ENCODE peak calls at places on chromosomes 6 and 20, in five cellular contexts. C, H, U, G and A are unnamed samples.

GRCh38 chr6:24522090-24522820 is 27.5 kb downstream of the ALDH5A1 start:
- DNase-seq in C (no peak), H (no peak), U (peak; percentile 95), G (peak; percentile 27), A (peak; percentile 69)

GRCh38 chr20:58482416-58482815 is 32.8 kb downstream of the APCDD1L start:
- DNase-seq in C (no peak), H (no peak), U (peak; percentile 22), G (no peak), A (no peak)

GRCh38 chr20:51542033-51542893 is at the start of gene NFATC2:
- DNase-seq in C (peak; percentile 74), H (peak; percentile 48), U (peak; percentile 40), G (no peak), A (peak; percentile 94)

GRCh38 chr20:30286157-30286556 is 971.3 kb upstream of the DEFB115 start:
- DNase-seq in C (no peak), H (no peak), U (no peak), G (no peak), A (no peak)

GRCh38 chr6:170091000-170091638 is 199.8 kb downstream of the DLL1 start:
- DNase-seq in C (no peak), H (no peak), U (no peak), G (no peak), A (no peak)

GRCh38 chr20:50652702-50653294 is 38.5 kb downstream of the RIPOR3 start:
- DNase-seq in C (no peak), H (no peak), U (no peak), G (no peak), A (no peak)

GRCh38 chr6:157514659-157515496 is 133.9 kb downstream of the ZDHHC14 start:
- DNase-seq in C (no peak), H (no peak), U (peak; percentile 88), G (no peak), A (no peak)

GRCh38 chr6:82786251-82786650 is 279.4 kb downstream of the UBE3D start:
- DNase-seq in C (no peak), H (no peak), U (peak; percentile 53), G (no peak), A (no peak)

GRCh38 chr6:22614541-22614940 is 45.2 kb downstream of the HDGFL1 start:
- DNase-seq in C (no peak), H (no peak), U (no peak), G (no peak), A (no peak)

GRCh38 chr20:38201356-38201755 is 36.3 kb upstream of the TGM2 start:
- DNase-seq in C (no peak), H (no peak), U (peak; percentile 85), G (no peak), A (no peak)

GRCh38 chr20:41717464-41717863 is 99.3 kb upstream of the CHD6 start:
- DNase-seq in C (no peak), H (no peak), U (no peak), G (no peak), A (no peak)

GRCh38 chr6:21526974-21527373 is 66.6 kb upstream of the SOX4 start:
- DNase-seq in C (no peak), H (no peak), U (no peak), G (no peak), A (no peak)

GRCh38 chr6:152897807-152898399 is 84.9 kb downstream of the FBXO5 start:
- DNase-seq in C (peak; percentile 70), H (peak; percentile 58), U (peak; percentile 64), G (peak; percentile 32), A (peak; percentile 60)

GRCh38 chr20:50219520-50220086 is 29.0 kb downstream of the CEBPB start:
- DNase-seq in C (no peak), H (no peak), U (no peak), G (no peak), A (no peak)

GRCh38 chr20:25032478-25033183 is 25.3 kb downstream of the ACSS1 start:
- DNase-seq in C (peak; percentile 80), H (no peak), U (no peak), G (no peak), A (no peak)

GRCh38 chr6:90297866-90298381 is 1.3 kb upstream of the BACH2 start:
- DNase-seq in C (no peak), H (no peak), U (no peak), G (no peak), A (no peak)

GRCh38 chr6:139856562-139856961 is 482.1 kb upstream of the CITED2 start:
- DNase-seq in C (no peak), H (no peak), U (no peak), G (no peak), A (no peak)

GRCh38 chr6:16819752-16820151 is 58.5 kb upstream of the ATXN1 start:
- DNase-seq in C (no peak), H (no peak), U (no peak), G (no peak), A (no peak)